ENCODE peak calls at places on chromosomes 3 and 15, in four cellular contexts. One of them, this sample, is unnamed.

GRCh38 chr3:98329392-98330124 is 24.1 kb upstream of the OR5K4 start:
- DNase-seq in vagina: no peak
- DNase-seq in tibial nerve: peak; percentile 44
- DNase-seq in Peyer's patch: no peak
- DNase-seq in this sample: no peak

GRCh38 chr3:109532257-109533216 is 195.2 kb upstream of the DPPA4 start:
- DNase-seq in vagina: no peak
- DNase-seq in tibial nerve: peak; percentile 9
- DNase-seq in Peyer's patch: no peak
- DNase-seq in this sample: no peak

GRCh38 chr3:17342126-17342525 is 400.3 kb downstream of the TBC1D5 start:
- DNase-seq in vagina: no peak
- DNase-seq in tibial nerve: no peak
- DNase-seq in Peyer's patch: no peak
- DNase-seq in this sample: no peak

GRCh38 chr3:140974900-140975299 is 33.3 kb downstream of the SLC25A36 start:
- DNase-seq in vagina: no peak
- DNase-seq in tibial nerve: no peak
- DNase-seq in Peyer's patch: no peak
- DNase-seq in this sample: no peak

GRCh38 chr15:55627730-55628368 is 39.7 kb upstream of the PYGO1 start:
- DNase-seq in vagina: no peak
- DNase-seq in tibial nerve: no peak
- DNase-seq in Peyer's patch: no peak
- DNase-seq in this sample: no peak

GRCh38 chr3:127702151-127702578 is 29.4 kb downstream of the ABTB1 start:
- DNase-seq in vagina: no peak
- DNase-seq in tibial nerve: no peak
- DNase-seq in Peyer's patch: no peak
- DNase-seq in this sample: no peak

GRCh38 chr15:76953913-76954312 is 22.4 kb downstream of the RCN2 start:
- DNase-seq in vagina: no peak
- DNase-seq in tibial nerve: no peak
- DNase-seq in Peyer's patch: no peak
- DNase-seq in this sample: no peak

GRCh38 chr3:4720316-4721075 is 227.3 kb downstream of the ITPR1 start:
- DNase-seq in vagina: no peak
- DNase-seq in tibial nerve: peak; percentile 80
- DNase-seq in Peyer's patch: no peak
- DNase-seq in this sample: no peak

GRCh38 chr3:39590776-39591175 is 123.3 kb downstream of the MOBP start:
- DNase-seq in vagina: no peak
- DNase-seq in tibial nerve: no peak
- DNase-seq in Peyer's patch: no peak
- DNase-seq in this sample: no peak

GRCh38 chr3:192917258-192917507 is 473 bp downstream of the MB21D2 start:
- DNase-seq in vagina: no peak
- DNase-seq in tibial nerve: no peak
- DNase-seq in Peyer's patch: no peak
- DNase-seq in this sample: no peak

GRCh38 chr15:50238263-50238662 is 27.3 kb downstream of the HDC start:
- DNase-seq in vagina: no peak
- DNase-seq in tibial nerve: no peak
- DNase-seq in Peyer's patch: no peak
- DNase-seq in this sample: no peak

GRCh38 chr15:29776859-29777258 is 45.4 kb downstream of the TJP1 start:
- DNase-seq in vagina: no peak
- DNase-seq in tibial nerve: no peak
- DNase-seq in Peyer's patch: no peak
- DNase-seq in this sample: no peak

GRCh38 chr15:67998599-67999122 is 55.5 kb upstream of the PIAS1 start:
- DNase-seq in vagina: no peak
- DNase-seq in tibial nerve: no peak
- DNase-seq in Peyer's patch: peak; percentile 73
- DNase-seq in this sample: no peak

GRCh38 chr3:179146911-179147570 is 1.1 kb upstream of the PIK3CA start:
- DNase-seq in vagina: no peak
- DNase-seq in tibial nerve: peak; percentile 49
- DNase-seq in Peyer's patch: no peak
- DNase-seq in this sample: no peak

GRCh38 chr15:67125589-67126502 is 60.4 kb downstream of the SMAD3 start:
- DNase-seq in vagina: no peak
- DNase-seq in tibial nerve: peak; percentile 91
- DNase-seq in Peyer's patch: no peak
- DNase-seq in this sample: no peak

GRCh38 chr3:56339671-56340070 is 128.6 kb downstream of the ERC2 start:
- DNase-seq in vagina: no peak
- DNase-seq in tibial nerve: no peak
- DNase-seq in Peyer's patch: no peak
- DNase-seq in this sample: no peak

GRCh38 chr3:125358923-125359322 is 16.2 kb downstream of the ZNF148 start:
- DNase-seq in vagina: no peak
- DNase-seq in tibial nerve: no peak
- DNase-seq in Peyer's patch: no peak
- DNase-seq in this sample: no peak

GRCh38 chr15:49627407-49627877 is 6.6 kb downstream of the DTWD1 start:
- DNase-seq in vagina: no peak
- DNase-seq in tibial nerve: no peak
- DNase-seq in Peyer's patch: no peak
- DNase-seq in this sample: no peak

DNA sequence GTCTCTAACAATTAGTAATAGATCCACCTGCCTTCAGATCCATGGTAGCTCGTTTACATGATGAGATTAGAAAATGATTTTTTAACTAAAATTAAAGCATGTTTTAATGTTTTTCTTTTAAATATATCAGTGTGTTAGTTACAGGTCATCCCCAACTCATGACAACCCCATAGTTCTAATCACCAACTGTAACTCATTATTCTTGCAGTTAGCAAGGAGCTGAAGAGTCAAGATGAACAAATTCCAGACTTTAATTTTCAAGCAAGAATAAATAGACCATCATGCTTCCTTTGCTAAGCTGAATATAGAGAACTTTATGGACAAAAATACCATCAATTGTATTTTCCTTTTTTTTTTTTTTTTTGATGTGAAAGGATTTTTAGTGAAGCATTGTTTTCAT is 101.1 kb downstream of the TOP2B start:
- DNase-seq in vagina: no peak
- DNase-seq in tibial nerve: no peak
- DNase-seq in Peyer's patch: no peak
- DNase-seq in this sample: no peak
- TF ChIP-seq POLR2A in vagina: no peak
- TF ChIP-seq POLR2A in tibial nerve: no peak
- TF ChIP-seq POLR2A in Peyer's patch: no peak
- TF ChIP-seq POLR2A in this sample: no peak

GRCh38 chr3:52494446-52494845 is 692 bp upstream of the STAB1 start:
- DNase-seq in vagina: no peak
- DNase-seq in tibial nerve: no peak
- DNase-seq in Peyer's patch: no peak
- DNase-seq in this sample: no peak

GRCh38 chr3:52495777-52496602 is 852 bp downstream of the STAB1 start:
- DNase-seq in vagina: no peak
- DNase-seq in tibial nerve: peak; percentile 46
- DNase-seq in Peyer's patch: no peak
- DNase-seq in this sample: no peak

GRCh38 chr3:52493232-52494017 is 1.7 kb upstream of the STAB1 start:
- DNase-seq in vagina: no peak
- DNase-seq in tibial nerve: peak; percentile 30
- DNase-seq in Peyer's patch: no peak
- DNase-seq in this sample: no peak

GRCh38 chr3:52492059-52492458 is 3.1 kb upstream of the STAB1 start:
- DNase-seq in vagina: no peak
- DNase-seq in tibial nerve: no peak
- DNase-seq in Peyer's patch: no peak
- DNase-seq in this sample: no peak

GRCh38 chr3:52495096-52495495 is at the start of gene STAB1:
- DNase-seq in vagina: no peak
- DNase-seq in tibial nerve: no peak
- DNase-seq in Peyer's patch: peak; percentile 57
- DNase-seq in this sample: no peak
- H3K4me3 ChIP-seq in vagina: peak within 1 kb of the TSS; percentile 24
- H3K4me3 ChIP-seq in tibial nerve: peak within 1 kb of the TSS; percentile 14
- H3K4me3 ChIP-seq in Peyer's patch: no peak within 1 kb of the TSS
- H3K4me3 ChIP-seq in this sample: peak within 1 kb of the TSS; percentile 30

DNA sequence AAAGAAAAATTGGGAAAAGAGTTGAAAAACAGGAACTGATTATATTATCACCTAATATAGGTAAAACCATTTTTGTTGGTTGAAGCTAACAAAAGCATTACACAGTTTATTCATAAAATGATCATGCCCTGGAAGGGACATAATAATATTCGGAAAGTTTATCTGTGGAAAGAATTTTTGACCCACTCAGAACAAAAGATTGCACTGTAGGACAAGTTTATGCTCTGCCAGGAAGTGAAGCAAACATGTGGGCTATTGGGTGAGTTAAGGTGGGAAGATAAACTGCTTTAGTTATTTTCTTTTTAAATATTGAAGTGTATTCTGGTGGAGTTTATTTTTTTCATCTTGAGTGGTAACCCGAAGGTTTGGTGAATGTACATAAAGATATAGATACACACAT is 506.5 kb upstream of the THBS1 start:
- DNase-seq in vagina: no peak
- DNase-seq in tibial nerve: no peak
- DNase-seq in Peyer's patch: no peak
- DNase-seq in this sample: no peak
- H3K27ac ChIP-seq in vagina: no peak overlapping the region
- H3K27ac ChIP-seq in tibial nerve: no peak overlapping the region
- H3K27ac ChIP-seq in Peyer's patch: no peak overlapping the region
- H3K27ac ChIP-seq in this sample: no peak overlapping the region

GRCh38 chr15:85622432-85622831 is 172.3 kb downstream of the KLHL25 start:
- DNase-seq in vagina: no peak
- DNase-seq in tibial nerve: no peak
- DNase-seq in Peyer's patch: no peak
- DNase-seq in this sample: no peak
- TF ChIP-seq POLR2A in vagina: no peak
- TF ChIP-seq POLR2A in tibial nerve: no peak
- TF ChIP-seq POLR2A in Peyer's patch: no peak
- TF ChIP-seq POLR2A in this sample: no peak

GRCh38 chr3:190027116-190027515 is 93.6 kb downstream of the P3H2 start:
- DNase-seq in vagina: no peak
- DNase-seq in tibial nerve: no peak
- DNase-seq in Peyer's patch: no peak
- DNase-seq in this sample: no peak
- H3K4me3 ChIP-seq in vagina: no peak overlapping the region
- H3K4me3 ChIP-seq in tibial nerve: no peak overlapping the region
- H3K4me3 ChIP-seq in Peyer's patch: no peak overlapping the region
- H3K4me3 ChIP-seq in this sample: no peak overlapping the region

GRCh38 chr3:194481103-194481502 is 5.7 kb downstream of the ATP13A3 start:
- DNase-seq in vagina: no peak
- DNase-seq in tibial nerve: no peak
- DNase-seq in Peyer's patch: no peak
- DNase-seq in this sample: no peak

GRCh38 chr3:194483850-194484249 is 3.0 kb downstream of the ATP13A3 start:
- DNase-seq in vagina: no peak
- DNase-seq in tibial nerve: no peak
- DNase-seq in Peyer's patch: no peak
- DNase-seq in this sample: no peak

GRCh38 chr3:194484614-194485013 is 2.2 kb downstream of the ATP13A3 start:
- DNase-seq in vagina: no peak
- DNase-seq in tibial nerve: no peak
- DNase-seq in Peyer's patch: no peak
- DNase-seq in this sample: no peak

GRCh38 chr3:194481525-194482195 is 5.1 kb downstream of the ATP13A3 start:
- DNase-seq in vagina: no peak
- DNase-seq in tibial nerve: no peak
- DNase-seq in Peyer's patch: no peak
- DNase-seq in this sample: no peak

DNA sequence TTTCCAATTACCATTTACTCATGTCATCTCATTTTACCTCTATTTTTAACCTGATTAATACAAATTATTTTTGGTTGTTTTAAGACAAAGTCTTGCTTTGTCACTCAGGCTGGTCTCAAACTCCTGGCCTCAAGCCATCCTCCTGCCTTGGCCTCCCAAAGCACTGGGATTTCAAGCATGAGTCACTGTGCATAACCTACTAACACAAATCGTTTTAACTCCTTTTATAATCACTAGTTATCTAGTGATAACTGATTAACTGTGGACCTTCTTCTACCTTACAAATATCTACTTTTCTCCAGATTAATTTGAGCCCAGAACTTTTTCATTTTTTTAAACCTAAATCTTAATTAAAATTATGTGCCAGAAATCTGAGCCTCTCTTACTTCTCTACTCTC is 4.6 kb downstream of the ATP13A3 start:
- DNase-seq in vagina: no peak
- DNase-seq in tibial nerve: no peak
- DNase-seq in Peyer's patch: no peak
- DNase-seq in this sample: no peak
- H3K27ac ChIP-seq in vagina: no peak overlapping the region
- H3K27ac ChIP-seq in tibial nerve: peak overlapping the region; percentile 10
- H3K27ac ChIP-seq in Peyer's patch: no peak overlapping the region
- H3K27ac ChIP-seq in this sample: no peak overlapping the region